ENCODE peak calls at places on chromosome 16, in seven cellular contexts. Z is IMR-90, B is neuronal stem cell, R is H1, G is mesenchymal stem cell, L is mesendoderm, T is trophoblast cell. O is an unnamed sample.

GRCh38 chr16:82761858-82762257 is 135.1 kb downstream of the CDH13 start:
- DNase-seq in L (no peak), G (peak; percentile 61), B (no peak), T (no peak), Z (peak; percentile 38), R (no peak), O (no peak)

GRCh38 chr16:67407788-67408452 is 8.4 kb downstream of the ZDHHC1 start:
- DNase-seq in G (no peak), T (no peak), L (peak; percentile 39), B (no peak), R (no peak), Z (no peak), O (peak; percentile 71)

GRCh38 chr16:87850009-87851006 is 19.0 kb downstream of the SLC7A5 start:
- DNase-seq in B (peak; percentile 65), L (peak; percentile 73), Z (peak; percentile 31), T (peak; percentile 48), G (peak; percentile 51), R (peak; percentile 94), O (peak; percentile 86)

GRCh38 chr16:56195151-56195550 is 3.9 kb downstream of the GNAO1 start:
- DNase-seq in Z (no peak), T (no peak), L (no peak), B (no peak), G (no peak), R (no peak), O (no peak)

GRCh38 chr16:1913327-1914083 is 4.7 kb downstream of the HS3ST6 start:
- DNase-seq in T (no peak), L (no peak), Z (no peak), B (no peak), R (no peak), G (no peak), O (no peak)

GRCh38 chr16:66205287-66206167 is 161.0 kb upstream of the CDH5 start:
- DNase-seq in Z (peak; percentile 37), G (no peak), L (no peak), B (no peak), T (no peak), R (peak; percentile 35), O (no peak)

GRCh38 chr16:78720416-78720815 is 621.0 kb downstream of the WWOX start:
- DNase-seq in B (no peak), T (no peak), R (no peak), L (no peak), Z (no peak), G (no peak), O (no peak)

GRCh38 chr16:2156025-2156848 is 655 bp downstream of the TRAF7 start:
- DNase-seq in Z (peak; percentile 76), L (peak; percentile 59), B (no peak), G (peak; percentile 79), T (no peak), R (no peak), O (no peak)

GRCh38 chr16:72999541-73000019 is 48.3 kb downstream of the ZFHX3 start:
- DNase-seq in L (no peak), G (no peak), B (no peak), R (no peak), T (no peak), Z (no peak), O (no peak)

GRCh38 chr16:20704281-20704680 is 6.8 kb upstream of the ACSM1 start:
- DNase-seq in T (no peak), G (no peak), Z (no peak), L (no peak), B (no peak), R (no peak), O (no peak)

GRCh38 chr16:57994361-57994760 is 6.1 kb downstream of the ZNF319 start:
- DNase-seq in T (no peak), R (no peak), B (no peak), Z (no peak), G (no peak), L (no peak), O (no peak)

GRCh38 chr16:48231675-48232214 is 12.4 kb upstream of the LONP2 start:
- DNase-seq in B (peak; percentile 17), G (peak; percentile 46), L (peak; percentile 55), R (peak; percentile 61), Z (peak; percentile 49), T (no peak), O (peak; percentile 58)

GRCh38 chr16:88357306-88358032 is 25.3 kb upstream of the ZNF469 start:
- DNase-seq in R (no peak), L (no peak), G (no peak), Z (no peak), B (no peak), T (no peak), O (no peak)

GRCh38 chr16:12639044-12639443 is 164.6 kb downstream of the CPPED1 start:
- DNase-seq in B (no peak), G (peak; percentile 62), Z (peak; percentile 39), T (peak; percentile 83), R (no peak), L (peak; percentile 60), O (no peak)

GRCh38 chr16:79381552-79382042 is 218.9 kb downstream of the MAF start:
- DNase-seq in B (no peak), R (no peak), L (no peak), T (no peak), Z (no peak), G (peak; percentile 76), O (no peak)

GRCh38 chr16:22638393-22639206 is 127.9 kb downstream of the NPIPB5 start:
- DNase-seq in L (no peak), R (no peak), T (no peak), G (no peak), B (no peak), Z (no peak), O (no peak)

GRCh38 chr16:85562102-85562786 is 50.9 kb upstream of the GSE1 start:
- DNase-seq in R (peak; percentile 45), T (no peak), Z (no peak), L (peak; percentile 84), B (no peak), G (no peak), O (no peak)

GRCh38 chr16:85563031-85563430 is 50.1 kb upstream of the GSE1 start:
- DNase-seq in B (no peak), R (no peak), Z (no peak), T (no peak), L (no peak), G (no peak), O (no peak)

GRCh38 chr16:85565340-85565739 is 47.8 kb upstream of the GSE1 start:
- DNase-seq in G (no peak), B (no peak), Z (no peak), L (no peak), R (no peak), T (no peak), O (no peak)

GRCh38 chr16:85564277-85565051 is 48.7 kb upstream of the GSE1 start:
- DNase-seq in B (no peak), Z (no peak), L (no peak), G (no peak), T (no peak), R (no peak), O (no peak)

DNA sequence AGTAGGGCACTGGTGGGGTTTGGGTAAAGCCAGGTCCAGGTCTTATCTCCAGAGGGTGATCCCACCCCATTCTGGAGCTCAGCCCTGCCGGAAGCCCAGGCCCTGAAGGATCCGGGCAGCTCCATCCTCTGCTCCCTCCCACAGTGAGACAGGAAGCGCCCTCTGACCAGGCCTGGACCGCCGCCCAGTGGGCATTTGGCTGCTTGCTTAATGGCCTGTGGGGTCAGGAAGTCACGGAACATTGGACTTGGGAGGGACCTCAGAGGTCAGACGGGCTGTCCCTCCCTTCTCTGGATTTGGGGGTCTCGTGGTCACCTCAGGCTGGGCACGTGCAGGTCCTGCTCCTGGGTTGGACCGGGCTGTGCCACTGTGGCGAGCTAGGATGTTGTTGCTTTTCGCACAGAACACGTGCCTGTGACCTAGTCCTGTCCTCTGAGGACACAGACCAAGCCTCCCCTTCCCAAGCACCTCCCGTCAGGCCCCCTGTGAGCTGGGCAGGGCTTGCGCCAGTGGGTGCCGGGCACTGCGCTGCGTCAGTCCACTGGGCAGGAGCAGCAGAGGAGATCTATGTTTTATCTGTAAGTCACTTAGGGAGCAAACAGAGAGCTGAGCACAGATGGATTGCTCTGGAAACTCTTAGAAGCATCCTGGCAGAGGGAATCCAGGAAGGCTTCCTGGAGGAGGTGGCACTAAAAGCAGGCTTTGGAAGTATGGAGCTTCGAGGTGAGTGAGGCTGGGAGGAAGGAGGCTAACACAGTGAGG is 49.4 kb upstream of the GSE1 start:
- DNase-seq in R (peak; percentile 49), G (peak; percentile 82), B (no peak), T (no peak), Z (peak; percentile 37), L (no peak), O (no peak)
- H4K8ac ChIP-seq in R (peak overlapping the region; percentile 59), G (peak overlapping the region; percentile 96), B (no peak overlapping the region), T (no peak overlapping the region), Z (peak overlapping the region; percentile 59), L (no peak overlapping the region), O (no peak overlapping the region)

GRCh38 chr16:3754304-3754703 is 37.0 kb upstream of the TRAP1 start:
- DNase-seq in G (peak; percentile 21), T (no peak), L (no peak), R (no peak), Z (peak; percentile 62), B (no peak), O (no peak)
- H4K8ac ChIP-seq in G (no peak overlapping the region), T (no peak overlapping the region), L (no peak overlapping the region), R (no peak overlapping the region), Z (peak overlapping the region; percentile 31), B (no peak overlapping the region), O (no peak overlapping the region)

GRCh38 chr16:3810818-3811217 is 69.7 kb downstream of the CREBBP start:
- DNase-seq in R (no peak), G (no peak), B (no peak), Z (no peak), L (no peak), T (no peak), O (no peak)
- H4K8ac ChIP-seq in R (no peak overlapping the region), G (no peak overlapping the region), B (no peak overlapping the region), Z (no peak overlapping the region), L (no peak overlapping the region), T (no peak overlapping the region), O (no peak overlapping the region)

GRCh38 chr16:64290461-64290860 is 831.4 kb downstream of the CDH11 start:
- DNase-seq in T (no peak), B (no peak), G (no peak), Z (no peak), R (no peak), L (no peak), O (no peak)

GRCh38 chr16:64282181-64282580 is 839.7 kb downstream of the CDH11 start:
- DNase-seq in R (no peak), Z (no peak), B (no peak), L (no peak), T (no peak), G (no peak), O (no peak)

GRCh38 chr16:64292953-64293352 is 828.9 kb downstream of the CDH11 start:
- DNase-seq in Z (no peak), L (no peak), T (no peak), G (no peak), B (no peak), R (no peak), O (no peak)

DNA sequence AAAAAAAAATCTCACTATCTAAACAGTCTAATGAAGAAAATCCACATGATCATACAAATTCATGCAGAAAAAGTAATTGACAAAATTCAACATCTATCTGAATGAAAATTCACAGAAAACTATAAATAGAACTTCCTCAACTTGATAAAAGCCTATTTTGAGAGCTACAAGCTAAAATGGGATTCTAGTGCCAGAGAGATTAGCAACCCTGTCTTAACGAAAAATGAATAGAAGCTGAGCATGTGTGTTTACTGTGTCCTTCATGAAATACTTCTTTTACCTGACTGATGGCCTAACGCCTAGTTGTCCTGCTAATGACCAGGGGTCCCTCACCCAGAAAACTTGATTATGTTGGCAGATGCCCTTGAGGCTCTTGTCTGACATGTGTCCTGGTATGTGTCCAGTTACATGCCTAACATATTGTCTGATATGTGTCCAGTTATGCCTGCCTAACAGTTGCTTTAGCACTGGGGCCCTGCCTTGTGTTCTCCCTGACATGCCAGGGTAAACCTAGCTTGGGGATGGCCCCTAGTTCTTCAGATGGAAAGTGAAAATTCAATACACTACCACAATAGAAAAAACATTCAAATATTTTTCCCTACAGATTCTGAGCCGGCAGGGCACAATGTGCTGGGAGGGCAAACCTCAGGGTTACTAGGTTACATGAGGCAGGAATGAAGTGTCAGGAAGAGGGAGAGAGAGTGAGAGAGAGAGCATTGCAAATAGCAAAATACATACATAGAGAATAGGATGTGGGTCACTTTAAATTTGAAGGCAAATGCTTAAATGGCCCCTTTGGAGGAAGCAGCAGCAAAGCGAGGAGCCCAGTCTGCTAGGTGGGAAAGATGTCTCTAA is 834.0 kb downstream of the CDH11 start:
- DNase-seq in Z (no peak), R (no peak), L (no peak), T (no peak), G (no peak), B (no peak), O (no peak)
- H4K8ac ChIP-seq in Z (no peak overlapping the region), R (no peak overlapping the region), L (no peak overlapping the region), T (no peak overlapping the region), G (no peak overlapping the region), B (no peak overlapping the region), O (no peak overlapping the region)

O was measured in H9.